ENCODE peak calls at places on chromosomes 3 and 15, in four cellular contexts. N is globus pallidus, F is caudate nucleus, L is SHP77. W is an unnamed sample.

GRCh38 chr15:90860942-90861675 is 7.3 kb upstream of the FURIN start:
- DNase-seq in N (no peak), F (no peak), L (peak; percentile 89), W (no peak)

GRCh38 chr3:62098646-62099365 is 274.5 kb downstream of the FEZF2 start:
- DNase-seq in N (no peak), F (no peak), L (no peak), W (no peak)

GRCh38 chr15:73792429-73792828 is 39.3 kb upstream of the INSYN1 start:
- DNase-seq in N (no peak), F (no peak), L (no peak), W (no peak)

GRCh38 chr3:67093315-67093714 is 95.2 kb downstream of the KBTBD8 start:
- DNase-seq in N (no peak), F (no peak), L (no peak), W (no peak)

GRCh38 chr3:128483657-128484403 is 9.2 kb downstream of the GATA2 start:
- DNase-seq in N (no peak), F (no peak), L (no peak), W (no peak)

GRCh38 chr3:36868614-36869436 is 76.0 kb downstream of the TRANK1 start:
- DNase-seq in N (peak; percentile 60), F (no peak), L (peak; percentile 16), W (no peak)

GRCh38 chr15:67850995-67851535 is 11.2 kb upstream of the RNU6-1 start:
- DNase-seq in N (no peak), F (no peak), L (no peak), W (no peak)

GRCh38 chr15:39585394-39585841 is 4.5 kb downstream of the THBS1 start:
- DNase-seq in N (no peak), F (no peak), L (no peak), W (no peak)

GRCh38 chr15:49372366-49372765 is 50.7 kb upstream of the FGF7 start:
- DNase-seq in N (no peak), F (no peak), L (no peak), W (no peak)

GRCh38 chr15:69469467-69470191 is 17.0 kb downstream of the RPLP1 start:
- DNase-seq in N (no peak), F (no peak), L (no peak), W (no peak)

GRCh38 chr3:66428733-66429132 is 72.1 kb downstream of the LRIG1 start:
- DNase-seq in N (no peak), F (no peak), L (peak; percentile 92), W (peak; percentile 97)

W was measured in brain pericyte.